ENCODE peak calls at places on chromosomes 6 and 20, in nine cellular contexts. N, S, V, F, A, Y, K, Q and P are unnamed samples.

GRCh38 chr6:75348882-75349261 is 64.3 kb upstream of the TMEM30A start:
- DNase-seq in Y (no peak), F (no peak), K (no peak), A (no peak), V (no peak), S (no peak), Q (no peak), N (no peak), P (no peak)

GRCh38 chr6:30684386-30685156 is 1.9 kb downstream of the PPP1R18 start:
- DNase-seq in N (peak; percentile 66), A (peak; percentile 58), S (peak; percentile 19), Y (peak; percentile 36), V (no peak), K (peak; percentile 45), Q (peak; percentile 29), F (no peak), P (no peak)

GRCh38 chr20:64037498-64038213 is 1.7 kb downstream of the C20orf204 start:
- DNase-seq in K (peak; percentile 35), A (no peak), N (no peak), F (no peak), S (no peak), Y (peak; percentile 48), Q (no peak), V (no peak), P (peak; percentile 52)

GRCh38 chr6:169752074-169752623 is 727 bp downstream of the ERMARD start:
- DNase-seq in N (no peak), Y (peak; percentile 18), Q (no peak), K (no peak), A (no peak), V (peak; percentile 8), F (no peak), S (no peak), P (peak; percentile 43)

GRCh38 chr6:11663519-11663918 is 115.1 kb downstream of the ADTRP start:
- DNase-seq in Q (no peak), S (no peak), A (no peak), Y (no peak), K (no peak), N (no peak), F (no peak), V (no peak), P (no peak)

GRCh38 chr6:36350681-36351091 is 14.0 kb upstream of the BNIP5 start:
- DNase-seq in Q (peak; percentile 6), S (no peak), N (no peak), Y (peak; percentile 22), A (peak; percentile 92), F (peak; percentile 89), V (no peak), K (no peak), P (peak; percentile 27)

GRCh38 chr6:25482996-25483395 is 169.0 kb upstream of the SCGN start:
- DNase-seq in Y (no peak), A (peak; percentile 40), V (no peak), S (no peak), N (no peak), K (no peak), Q (no peak), F (no peak), P (no peak)

GRCh38 chr20:50915424-50915823 is 15.8 kb downstream of the ADNP start:
- DNase-seq in A (peak; percentile 65), S (no peak), Y (peak; percentile 14), F (no peak), Q (peak; percentile 50), N (no peak), V (no peak), K (no peak), P (no peak)

GRCh38 chr20:62352402-62353288 is 14.5 kb downstream of the LAMA5 start:
- DNase-seq in Q (no peak), N (no peak), V (no peak), A (no peak), F (no peak), Y (peak; percentile 57), K (no peak), S (peak; percentile 82), P (peak; percentile 96)

GRCh38 chr6:30743099-30744053 is 889 bp upstream of the FLOT1 start:
- DNase-seq in N (no peak), Y (peak; percentile 49), V (no peak), S (no peak), F (no peak), Q (no peak), K (no peak), A (peak; percentile 44), P (peak; percentile 59)

GRCh38 chr20:46767127-46767761 is 57.8 kb downstream of the SLC2A10 start:
- DNase-seq in V (peak; percentile 23), K (no peak), A (peak; percentile 43), N (peak; percentile 18), F (no peak), Y (peak; percentile 55), Q (peak; percentile 9), S (no peak), P (peak; percentile 78)

GRCh38 chr6:54992789-54993188 is 146.2 kb downstream of the FAM83B start:
- DNase-seq in Q (no peak), Y (no peak), F (no peak), V (no peak), K (no peak), A (peak; percentile 29), S (no peak), N (peak; percentile 23), P (no peak)

GRCh38 chr6:119978274-119978889 is 628.8 kb upstream of the MAN1A1 start:
- DNase-seq in A (peak; percentile 11), S (no peak), Y (peak; percentile 41), Q (peak; percentile 16), F (no peak), V (no peak), N (peak; percentile 31), K (no peak), P (peak; percentile 47)

GRCh38 chr6:169096326-169096882 is 157.2 kb downstream of the THBS2 start:
- DNase-seq in V (no peak), A (no peak), F (no peak), K (no peak), Y (no peak), N (no peak), Q (no peak), S (no peak), P (no peak)

GRCh38 chr20:63055575-63056235 is 48.9 kb upstream of the BHLHE23 start:
- DNase-seq in A (no peak), K (no peak), V (no peak), N (no peak), Q (no peak), S (no peak), F (no peak), Y (no peak), P (no peak)

GRCh38 chr20:50569864-50570836 is 60.0 kb downstream of the PTPN1 start:
- DNase-seq in K (peak; percentile 19), Q (no peak), S (no peak), V (no peak), F (no peak), A (peak; percentile 64), N (peak; percentile 17), Y (peak; percentile 46), P (peak; percentile 71)

GRCh38 chr6:125944434-125944816 is 12.1 kb upstream of the HINT3 start:
- DNase-seq in V (no peak), Y (peak; percentile 95), F (no peak), A (peak; percentile 90), N (peak; percentile 94), S (peak; percentile 73), Q (peak; percentile 44), K (no peak), P (peak; percentile 19)

GRCh38 chr6:99192561-99192960 is 156.9 kb downstream of the FAXC start:
- DNase-seq in Q (peak; percentile 19), S (no peak), A (no peak), F (no peak), Y (no peak), K (no peak), V (no peak), N (no peak), P (no peak)

GRCh38 chr6:25218346-25218745 is 60.8 kb upstream of the CARMIL1 start:
- DNase-seq in F (no peak), A (no peak), V (no peak), Y (no peak), S (no peak), N (no peak), K (no peak), Q (peak; percentile 49), P (no peak)

GRCh38 chr20:1417273-1417672 is 24.4 kb upstream of the FKBP1A start:
- DNase-seq in N (no peak), K (no peak), A (peak; percentile 47), F (no peak), V (no peak), Y (no peak), S (no peak), Q (peak; percentile 99), P (no peak)

GRCh38 chr20:11654766-11655165 is 262.9 kb upstream of the BTBD3 start:
- DNase-seq in N (no peak), S (no peak), Y (no peak), A (no peak), Q (no peak), V (no peak), F (no peak), K (no peak), P (no peak)

GRCh38 chr20:43191946-43192847 is 2.5 kb upstream of the PTPRT start:
- DNase-seq in N (no peak), F (no peak), Y (peak; percentile 16), Q (no peak), S (peak; percentile 15), A (peak; percentile 16), K (no peak), V (peak; percentile 2), P (peak; percentile 55)

GRCh38 chr6:52132326-52132725 is 44.9 kb upstream of the PKHD1 start:
- DNase-seq in V (no peak), S (no peak), N (no peak), A (no peak), K (no peak), Y (no peak), F (no peak), Q (no peak), P (no peak)

GRCh38 chr6:159372333-159372732 is 203.1 kb downstream of the FNDC1 start:
- DNase-seq in Q (no peak), S (no peak), Y (no peak), F (no peak), N (no peak), V (no peak), A (no peak), K (no peak), P (no peak)

GRCh38 chr20:56003966-56004365 is 1.4 kb downstream of the CBLN4 start:
- DNase-seq in Y (no peak), F (no peak), Q (peak; percentile 20), A (no peak), K (no peak), N (no peak), V (no peak), S (no peak), P (no peak)